ENCODE peak calls at places on chromosomes 13 and 19, in ten cellular contexts. V is Panc1, G is tibial artery, Q is SK-N-MC, B is A549, H is skeletal muscle cell, C is left lung, O is suprapubic skin, A is uterus, S is DND-41. N is an unnamed sample.

GRCh38 chr13:53250272-53250875 is 221.8 kb downstream of the OLFM4 start:
- DNase-seq in C (no peak), S (peak), V (peak), H (peak), G (no peak), A (no peak), O (no peak), B (peak), Q (peak), N (peak)

GRCh38 chr19:41511628-41512027 is 64.3 kb upstream of the CEACAM21 start:
- DNase-seq in G (no peak), S (no peak), A (no peak), Q (no peak), C (no peak), H (no peak), O (no peak), V (no peak), B (no peak), N (no peak)

GRCh38 chr13:68176486-68176885 is 946.4 kb upstream of the PCDH9 start:
- DNase-seq in V (no peak), Q (no peak), G (no peak), C (no peak), H (peak), S (no peak), A (no peak), B (no peak), O (no peak), N (peak)

GRCh38 chr19:41939861-41940442 is 11.7 kb upstream of the ERFL start:
- DNase-seq in S (no peak), C (no peak), B (peak), Q (no peak), O (no peak), G (no peak), V (no peak), H (no peak), A (no peak), N (no peak)

GRCh38 chr19:2477141-2477710 is 1.3 kb downstream of the GADD45B start:
- DNase-seq in Q (no peak), O (no peak), C (peak), S (no peak), B (no peak), H (no peak), A (peak), V (no peak), G (no peak), N (no peak)

GRCh38 chr13:113897966-113898365 is 34.1 kb upstream of the GAS6 start:
- DNase-seq in S (no peak), B (no peak), A (no peak), H (no peak), C (no peak), Q (no peak), V (no peak), O (no peak), G (no peak), N (no peak)

GRCh38 chr19:13056052-13056660 is 46.5 kb downstream of the LYL1 start:
- DNase-seq in S (no peak), V (no peak), G (peak), H (peak), A (peak), O (peak), B (no peak), Q (no peak), C (peak), N (no peak)

GRCh38 chr13:97978661-97979450 is 25.4 kb downstream of the IPO5 start:
- DNase-seq in B (no peak), G (no peak), O (no peak), S (no peak), H (no peak), C (no peak), A (no peak), V (no peak), Q (no peak), N (no peak)

GRCh38 chr19:47310819-47311218 is 1.2 kb downstream of the C5AR1 start:
- DNase-seq in Q (no peak), V (no peak), C (peak), S (no peak), O (no peak), H (no peak), G (peak), A (no peak), B (peak), N (no peak)

GRCh38 chr13:43663474-43664090 is 123.2 kb downstream of the ENOX1 start:
- DNase-seq in Q (no peak), G (no peak), V (no peak), C (no peak), O (no peak), S (no peak), A (no peak), B (no peak), H (peak), N (no peak)

GRCh38 chr13:81795710-81796109 is 1454.8 kb upstream of the SPRY2 start:
- DNase-seq in S (no peak), A (no peak), O (no peak), H (no peak), B (no peak), G (no peak), C (no peak), Q (no peak), V (no peak), N (no peak)

GRCh38 chr19:34676697-34677385 is at the start of gene SCGB2B2:
- DNase-seq in O (peak), S (peak), G (no peak), C (no peak), V (no peak), H (peak), A (no peak), B (peak), Q (peak), N (peak)

GRCh38 chr19:54560881-54561385 is 12.7 kb upstream of the LILRA2 start:
- DNase-seq in O (no peak), H (no peak), C (no peak), A (no peak), S (no peak), G (no peak), B (no peak), V (peak), Q (no peak), N (no peak)

GRCh38 chr13:59488436-59488835 is 675.3 kb downstream of the DIAPH3 start:
- DNase-seq in H (no peak), Q (no peak), O (no peak), B (no peak), C (no peak), S (no peak), A (no peak), G (no peak), V (no peak), N (no peak)

GRCh38 chr13:21979156-21979819 is 308.4 kb downstream of the FGF9 start:
- DNase-seq in C (no peak), O (no peak), Q (no peak), B (no peak), H (no peak), V (no peak), S (no peak), A (no peak), G (no peak), N (no peak)

GRCh38 chr19:21462540-21462939 is 42.9 kb upstream of the ZNF429 start:
- DNase-seq in B (no peak), A (no peak), V (no peak), O (no peak), Q (no peak), C (no peak), S (peak), G (no peak), H (no peak), N (no peak)
- H3K4me3 ChIP-seq in B (no peak), A (no peak), V (peak), O (no peak), Q (no peak), C (no peak), S (peak), G (no peak), H (no peak), N (no peak)

GRCh38 chr19:49447485-49448431 is 3.9 kb downstream of the PIH1D1 start:
- DNase-seq in B (no peak), O (no peak), S (peak), Q (peak), V (no peak), C (no peak), H (no peak), A (peak), G (no peak), N (no peak)
- H3K4me3 ChIP-seq in B (no peak), O (no peak), S (no peak), Q (peak), V (no peak), C (no peak), H (no peak), A (no peak), G (no peak), N (no peak)

GRCh38 chr19:18170714-18171255 is 2.8 kb upstream of the IFI30 start:
- DNase-seq in S (no peak), B (no peak), O (no peak), Q (no peak), H (no peak), V (no peak), G (peak), A (no peak), C (peak), N (no peak)
- H3K4me3 ChIP-seq in S (no peak), B (no peak), O (no peak), Q (no peak), H (no peak), V (no peak), G (no peak), A (no peak), C (no peak), N (no peak)

DNA sequence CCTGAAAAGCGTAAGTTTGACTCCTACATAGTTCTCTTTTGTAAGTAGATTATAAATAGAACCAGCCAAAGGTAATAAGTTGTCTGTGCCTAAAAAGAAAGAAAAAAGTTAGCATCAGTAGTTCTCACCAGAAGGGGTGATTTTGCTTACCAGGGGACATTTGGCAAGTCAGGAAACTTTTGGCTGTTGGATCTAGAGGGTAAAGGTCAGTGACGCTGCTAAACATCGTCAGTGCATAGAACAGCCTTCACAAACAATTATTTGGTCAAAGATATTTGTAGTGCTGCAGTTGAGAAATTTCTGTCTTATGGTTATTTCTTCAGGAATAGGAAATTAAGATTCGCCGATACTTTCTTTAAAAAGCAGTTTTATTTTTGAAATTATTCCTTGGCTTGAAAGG is 2.0 kb downstream of the USPL1 start:
- DNase-seq in S (no peak), A (no peak), H (no peak), G (no peak), C (no peak), O (no peak), B (no peak), V (no peak), Q (no peak), N (no peak)
- H3K4me3 ChIP-seq in S (peak), A (peak), H (peak), G (peak), C (no peak), O (peak), B (peak), V (peak), Q (peak), N (peak)

GRCh38 chr13:20711301-20712044 is 8.0 kb downstream of the IL17D start:
- DNase-seq in V (no peak), A (no peak), O (no peak), B (peak), S (no peak), G (no peak), Q (no peak), C (no peak), H (no peak), N (no peak)

GRCh38 chr13:20713751-20714150 is 10.3 kb downstream of the IL17D start:
- DNase-seq in Q (no peak), A (no peak), S (peak), H (peak), O (no peak), C (no peak), G (no peak), B (no peak), V (no peak), N (no peak)

GRCh38 chr13:20714563-20715339 is 11.3 kb downstream of the IL17D start:
- DNase-seq in A (no peak), Q (no peak), S (no peak), C (peak), V (no peak), G (peak), H (peak), B (no peak), O (no peak), N (no peak)

GRCh38 chr13:20714161-20714560 is 10.7 kb downstream of the IL17D start:
- DNase-seq in G (no peak), C (no peak), V (no peak), B (no peak), A (no peak), S (no peak), Q (no peak), H (no peak), O (no peak), N (no peak)

DNA sequence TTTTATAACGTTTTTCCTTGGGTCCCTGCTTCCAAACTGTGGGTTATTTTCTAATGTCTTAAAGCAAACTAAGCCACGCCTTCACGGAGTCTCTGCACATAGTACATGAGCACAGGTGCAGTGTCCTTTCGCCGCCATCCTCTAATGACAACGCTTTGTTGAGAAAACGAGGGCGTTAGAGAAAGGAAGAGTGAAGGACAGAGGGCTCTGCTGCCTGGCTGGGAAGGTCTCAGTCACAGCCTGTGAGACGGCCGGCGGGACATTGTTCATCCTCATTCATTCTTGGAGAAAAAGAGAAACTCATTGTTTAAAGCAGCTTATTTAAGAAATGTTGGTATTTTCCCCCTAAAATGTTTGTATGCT is 9.5 kb downstream of the IL17D start:
- DNase-seq in O (peak), G (no peak), S (no peak), H (no peak), V (no peak), B (no peak), Q (no peak), A (no peak), C (no peak), N (no peak)
- H3K4me3 ChIP-seq in O (peak), G (peak), S (no peak), H (peak), V (peak), B (peak), Q (peak), A (peak), C (no peak), N (peak)